ENCODE peak calls at places on chromosomes 12 and 14, in six cellular contexts. One of them, this sample, is unnamed.

GRCh38 chr14:22460461-22461195 is 128.4 kb downstream of the DAD1 start:
- DNase-seq in tibial artery: no peak
- DNase-seq in hepatocyte: no peak
- DNase-seq in T47D: no peak
- DNase-seq in nucleus accumbens: no peak
- DNase-seq in GM19239: no peak
- DNase-seq in this sample: no peak

GRCh38 chr12:30805959-30806358 is 51.2 kb upstream of the CAPRIN2 start:
- DNase-seq in tibial artery: no peak
- DNase-seq in hepatocyte: no peak
- DNase-seq in T47D: peak
- DNase-seq in nucleus accumbens: no peak
- DNase-seq in GM19239: no peak
- DNase-seq in this sample: no peak

GRCh38 chr14:34797747-34798583 is 77.2 kb downstream of the BAZ1A start:
- DNase-seq in tibial artery: no peak
- DNase-seq in hepatocyte: peak
- DNase-seq in T47D: no peak
- DNase-seq in nucleus accumbens: no peak
- DNase-seq in GM19239: no peak
- DNase-seq in this sample: no peak

GRCh38 chr12:62762645-62763044 is 172.3 kb downstream of the PPM1H start:
- DNase-seq in tibial artery: no peak
- DNase-seq in hepatocyte: no peak
- DNase-seq in T47D: no peak
- DNase-seq in nucleus accumbens: no peak
- DNase-seq in GM19239: no peak
- DNase-seq in this sample: no peak

GRCh38 chr14:38721822-38722431 is 381.1 kb downstream of the SEC23A start:
- DNase-seq in tibial artery: peak
- DNase-seq in hepatocyte: peak
- DNase-seq in T47D: peak
- DNase-seq in nucleus accumbens: peak
- DNase-seq in GM19239: peak
- DNase-seq in this sample: peak

GRCh38 chr12:52007158-52007921 is 594 bp downstream of the TAMALIN start:
- DNase-seq in tibial artery: peak
- DNase-seq in hepatocyte: no peak
- DNase-seq in T47D: no peak
- DNase-seq in nucleus accumbens: no peak
- DNase-seq in GM19239: no peak
- DNase-seq in this sample: no peak

GRCh38 chr12:113221997-113222729 is 899 bp downstream of the TPCN1 start:
- DNase-seq in tibial artery: no peak
- DNase-seq in hepatocyte: no peak
- DNase-seq in T47D: no peak
- DNase-seq in nucleus accumbens: no peak
- DNase-seq in GM19239: no peak
- DNase-seq in this sample: no peak

GRCh38 chr12:115037830-115038229 is 353.9 kb upstream of the TBX3 start:
- DNase-seq in tibial artery: no peak
- DNase-seq in hepatocyte: no peak
- DNase-seq in T47D: no peak
- DNase-seq in nucleus accumbens: no peak
- DNase-seq in GM19239: no peak
- DNase-seq in this sample: no peak

GRCh38 chr12:88258396-88258795 is 116.3 kb downstream of the TMTC3 start:
- DNase-seq in tibial artery: no peak
- DNase-seq in hepatocyte: no peak
- DNase-seq in T47D: no peak
- DNase-seq in nucleus accumbens: no peak
- DNase-seq in GM19239: no peak
- DNase-seq in this sample: no peak

GRCh38 chr14:104395941-104396681 is 183.5 kb upstream of the C14orf180 start:
- DNase-seq in tibial artery: peak
- DNase-seq in hepatocyte: no peak
- DNase-seq in T47D: peak
- DNase-seq in nucleus accumbens: no peak
- DNase-seq in GM19239: no peak
- DNase-seq in this sample: peak

GRCh38 chr12:48199784-48200198 is 3.3 kb downstream of the OR10AD1 start:
- DNase-seq in tibial artery: no peak
- DNase-seq in hepatocyte: peak
- DNase-seq in T47D: no peak
- DNase-seq in nucleus accumbens: no peak
- DNase-seq in GM19239: no peak
- DNase-seq in this sample: no peak

GRCh38 chr12:106086696-106087095 is 52.1 kb downstream of the NUAK1 start:
- DNase-seq in tibial artery: no peak
- DNase-seq in hepatocyte: no peak
- DNase-seq in T47D: no peak
- DNase-seq in nucleus accumbens: peak
- DNase-seq in GM19239: no peak
- DNase-seq in this sample: no peak